ENCODE peak calls at places on chromosome 22, in six cellular contexts. S is fibroblast of pulmonary artery; I is activated T-helper 1 cell treated with Interleukin-2 at 50 U/mL for 16 hours; D is lower leg skin; N is fibroblast of lung; P is stimulated activated CD4-positive, alpha-beta T cell treated with anti-CD3 and anti-CD28 coated beads, Interleukin-4, amount 100 ng/mL, for 4 hours. Q is an unnamed sample.

GRCh38 chr22:20531404-20532181 is 24.2 kb downstream of the MED15 start:
- DNase-seq in P (no peak), S (peak), D (no peak), N (peak), I (no peak), Q (no peak)

GRCh38 chr22:41946360-41947180 is at the start of gene CENPM:
- DNase-seq in S (peak), D (peak), N (peak), P (peak), I (peak), Q (peak)

GRCh38 chr22:19788661-19789225 is 28.2 kb downstream of the TBX1 start:
- DNase-seq in I (no peak), S (no peak), D (no peak), P (no peak), N (no peak), Q (no peak)

GRCh38 chr22:24331468-24332440 is 61.1 kb downstream of the SPECC1L start:
- DNase-seq in D (no peak), I (no peak), S (no peak), P (no peak), N (peak), Q (no peak)

GRCh38 chr22:47173535-47174021 is 411.1 kb downstream of the TBC1D22A start:
- DNase-seq in S (no peak), D (no peak), P (no peak), I (no peak), N (no peak), Q (peak)

GRCh38 chr22:27507935-27508504 is 293.5 kb downstream of the MN1 start:
- DNase-seq in N (peak), P (no peak), D (no peak), S (no peak), I (no peak), Q (no peak)

GRCh38 chr22:38868886-38869381 is 3.1 kb downstream of the CBX6 start:
- DNase-seq in I (peak), N (peak), D (peak), P (peak), S (peak), Q (peak)

GRCh38 chr22:48259991-48260670 is 1497.7 kb downstream of the TBC1D22A start:
- DNase-seq in P (no peak), I (no peak), S (no peak), N (no peak), D (no peak), Q (no peak)

GRCh38 chr22:26484360-26484706 is 656 bp downstream of the SRRD start:
- DNase-seq in D (no peak), P (no peak), I (no peak), N (no peak), S (no peak), Q (no peak)

GRCh38 chr22:46574993-46575914 is 37.8 kb upstream of the CELSR1 start:
- DNase-seq in D (no peak), I (no peak), P (no peak), N (no peak), S (peak), Q (peak)